ENCODE peak calls at places on chromosomes 11 and 22, in ten cellular contexts. N, A, U, J, Q, R, W, V, B and Z are unnamed samples. For H3K9me3 and H3K4me1, the result is how much of the 10 kb centered on the place peaks cover.

GRCh38 chr11:22454461-22454860 is 116.3 kb downstream of the SLC17A6 start:
- DNase-seq in B (no peak), W (no peak), Q (no peak), N (no peak), V (no peak), A (no peak), R (no peak), U (no peak), J (no peak), Z (no peak)

GRCh38 chr11:76076749-76077148 is 129.6 kb downstream of the WNT11 start:
- DNase-seq in N (no peak), A (no peak), R (no peak), Q (no peak), B (no peak), J (no peak), U (no peak), V (no peak), W (no peak), Z (no peak)

GRCh38 chr22:37045958-37046357 is 5.6 kb upstream of the KCTD17 start:
- DNase-seq in W (no peak), A (no peak), N (no peak), U (peak), V (no peak), R (no peak), B (no peak), J (no peak), Q (no peak), Z (no peak)

GRCh38 chr22:29071261-29072045 is 1.4 kb upstream of the KREMEN1 start:
- DNase-seq in A (no peak), N (no peak), W (peak), R (peak), U (peak), Q (no peak), J (no peak), V (peak), B (no peak), Z (peak)

GRCh38 chr22:39114157-39114511 is 17.1 kb downstream of the APOBEC3H start:
- DNase-seq in N (no peak), U (no peak), W (no peak), Q (no peak), A (no peak), V (no peak), R (no peak), B (no peak), J (no peak), Z (no peak)

GRCh38 chr11:1099519-1100355 is 25.1 kb downstream of the MUC2 start:
- DNase-seq in W (no peak), Q (no peak), U (peak), V (peak), A (no peak), R (no peak), B (no peak), N (no peak), J (no peak), Z (no peak)

GRCh38 chr11:121591405-121592033 is 138.8 kb upstream of the SORL1-AS1 start:
- DNase-seq in N (peak), B (no peak), Q (peak), U (no peak), V (no peak), W (peak), R (peak), J (no peak), A (peak), Z (no peak)

GRCh38 chr22:36375071-36375980 is 12.4 kb downstream of the MYH9 start:
- DNase-seq in U (peak), V (no peak), Q (no peak), N (no peak), W (no peak), J (no peak), R (no peak), B (no peak), A (no peak), Z (no peak)

GRCh38 chr11:64088159-64089026 is 52.7 kb downstream of the FLRT1 start:
- DNase-seq in U (no peak), V (no peak), R (no peak), J (no peak), N (no peak), W (no peak), B (no peak), Q (no peak), A (no peak), Z (no peak)

GRCh38 chr11:14067686-14068085 is 105.2 kb downstream of the SPON1 start:
- DNase-seq in W (no peak), N (no peak), V (no peak), B (no peak), Q (no peak), R (no peak), A (no peak), J (no peak), U (no peak), Z (no peak)

GRCh38 chr11:34745209-34745608 is 124.3 kb downstream of the EHF start:
- DNase-seq in A (no peak), R (no peak), Q (no peak), J (no peak), V (no peak), W (no peak), U (peak), N (no peak), B (no peak), Z (no peak)

GRCh38 chr11:6794637-6795036 is 4.9 kb downstream of the OR6A2 start:
- DNase-seq in A (no peak), R (no peak), V (no peak), Q (no peak), J (no peak), N (no peak), B (no peak), W (no peak), U (no peak), Z (no peak)

GRCh38 chr11:133619973-133620372 is 87.7 kb upstream of the OPCML start:
- DNase-seq in B (no peak), R (no peak), W (no peak), N (no peak), A (no peak), J (no peak), U (no peak), Q (no peak), V (no peak), Z (no peak)

GRCh38 chr11:73141309-73142127 is 600 bp downstream of the FCHSD2 start:
- DNase-seq in Q (no peak), W (peak), A (peak), B (peak), J (no peak), U (peak), V (peak), R (peak), N (peak), Z (peak)

GRCh38 chr22:37275622-37276021 is 6.7 kb upstream of the CYTH4 start:
- DNase-seq in R (no peak), V (peak), U (no peak), J (no peak), W (no peak), N (no peak), Q (peak), B (no peak), A (peak), Z (no peak)

GRCh38 chr11:29448246-29448877 is 568.5 kb downstream of the KCNA4 start:
- DNase-seq in J (no peak), N (no peak), A (no peak), U (peak), V (no peak), B (no peak), W (no peak), Q (no peak), R (no peak), Z (no peak)

GRCh38 chr22:26199665-26200064 is 30.4 kb downstream of the SEZ6L start:
- DNase-seq in J (no peak), V (no peak), U (no peak), Q (no peak), N (no peak), R (no peak), A (no peak), B (no peak), W (no peak), Z (no peak)

GRCh38 chr11:69101100-69101791 is 52.5 kb downstream of the TPCN2 start:
- DNase-seq in V (peak), Q (peak), N (peak), W (peak), U (peak), J (no peak), A (peak), R (peak), B (peak), Z (peak)

GRCh38 chr11:60899021-60899936 is 7.1 kb downstream of the PRPF19 start:
- DNase-seq in Q (peak), J (no peak), B (no peak), V (no peak), R (peak), N (no peak), W (peak), U (no peak), A (peak), Z (no peak)

GRCh38 chr11:46178542-46178941 is 57.3 kb upstream of the PHF21A start:
- DNase-seq in N (no peak), B (no peak), A (no peak), Q (no peak), V (no peak), R (no peak), U (no peak), J (no peak), W (no peak), Z (no peak)
- H3K9me3 ChIP-seq in N (under half), B (under half), A (under half), Q (under half), V (under half), R (under half), U (under half), J (under half), W (under half), Z (under half)

GRCh38 chr11:114057605-114058004 is 1.9 kb upstream of the ZBTB16 start:
- DNase-seq in V (no peak), N (no peak), W (no peak), J (no peak), A (no peak), Q (no peak), B (no peak), R (no peak), U (no peak), Z (no peak)

GRCh38 chr11:114058026-114058706 is 1.3 kb upstream of the ZBTB16 start:
- DNase-seq in Q (no peak), W (no peak), J (no peak), A (no peak), B (peak), N (no peak), U (peak), R (peak), V (no peak), Z (no peak)

GRCh38 chr11:114058871-114059277 is 637 bp upstream of the ZBTB16 start:
- DNase-seq in B (peak), R (peak), N (no peak), W (no peak), J (no peak), V (no peak), A (no peak), U (peak), Q (no peak), Z (peak)

GRCh38 chr11:114056409-114056808 is 3.1 kb upstream of the ZBTB16 start:
- DNase-seq in R (no peak), W (no peak), Q (no peak), U (no peak), B (no peak), J (no peak), A (no peak), V (no peak), N (no peak), Z (no peak)

GRCh38 chr11:114057147-114057546 is 2.4 kb upstream of the ZBTB16 start:
- DNase-seq in A (no peak), Q (no peak), V (no peak), J (no peak), R (peak), U (peak), B (peak), N (no peak), W (no peak), Z (no peak)
- H3K4me1 ChIP-seq in A (under half), Q (under half), V (under half), J (under half), R (under half), U (under half), B (half or more), N (under half), W (under half), Z (under half)

DNA sequence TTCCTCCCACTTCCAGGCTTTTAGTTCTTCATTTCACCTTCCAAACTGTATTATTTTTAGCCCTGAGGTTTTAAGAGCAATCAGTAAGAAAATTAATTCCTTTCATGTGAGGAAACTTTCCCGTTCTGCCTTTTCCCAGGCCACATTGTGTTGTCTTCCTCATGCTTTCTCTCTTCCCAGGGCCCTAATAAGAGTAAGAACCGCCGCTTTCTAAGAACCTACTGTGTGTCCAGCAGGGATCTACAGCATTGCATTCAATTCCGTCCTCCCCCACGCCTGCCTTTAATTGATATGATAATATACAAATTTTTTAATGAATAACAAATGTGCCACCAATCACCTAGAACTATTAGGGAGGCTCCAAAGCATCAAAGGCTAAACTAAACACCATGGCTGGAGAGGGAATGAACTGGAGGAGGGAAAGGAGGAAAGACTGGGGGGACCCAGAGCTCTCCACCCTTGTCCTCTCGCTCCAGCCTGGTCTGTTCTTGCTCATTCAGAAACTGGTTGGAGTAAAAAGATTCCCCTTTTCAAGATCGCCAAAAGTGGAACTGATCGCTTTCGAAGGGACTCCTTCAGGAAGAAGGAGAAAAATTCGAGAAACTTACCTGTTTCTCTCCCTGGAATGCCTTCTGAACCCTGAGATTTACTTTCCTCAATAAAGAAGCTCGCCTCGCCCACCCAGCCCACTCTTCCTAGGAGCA is 46.8 kb downstream of the OR4D9 start:
- DNase-seq in A (no peak), B (no peak), W (no peak), N (no peak), R (no peak), V (no peak), Q (no peak), J (no peak), U (no peak), Z (no peak)
- H3K4me3 ChIP-seq in A (no peak), B (peak), W (no peak), N (no peak), R (peak), V (peak), Q (no peak), J (peak), U (no peak), Z (peak)

DNA sequence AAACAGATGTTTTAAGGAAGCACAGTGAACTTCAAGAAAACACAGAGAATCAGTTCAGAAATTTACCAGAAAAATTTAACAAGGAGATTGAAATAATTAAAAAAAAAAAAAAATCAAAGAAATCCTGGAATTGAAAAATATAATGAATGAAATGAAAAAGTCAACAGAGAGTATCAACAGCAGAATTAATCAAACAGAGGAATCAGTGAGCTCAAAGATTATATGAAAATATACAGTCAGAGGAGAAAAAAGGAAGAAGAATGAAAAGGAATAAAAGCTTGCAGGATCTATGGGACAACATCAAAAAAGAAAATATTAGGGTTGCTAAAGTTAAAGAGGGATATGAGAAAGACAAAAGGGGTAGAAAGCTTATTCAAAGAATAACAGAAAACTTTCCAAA is 82.3 kb downstream of the XRRA1 start:
- DNase-seq in N (no peak), U (no peak), A (no peak), B (no peak), J (no peak), Q (no peak), W (no peak), V (no peak), R (no peak), Z (no peak)
- H3K9me3 ChIP-seq in N (under half), U (under half), A (under half), B (half or more), J (half or more), Q (under half), W (half or more), V (half or more), R (under half), Z (half or more)

DNA sequence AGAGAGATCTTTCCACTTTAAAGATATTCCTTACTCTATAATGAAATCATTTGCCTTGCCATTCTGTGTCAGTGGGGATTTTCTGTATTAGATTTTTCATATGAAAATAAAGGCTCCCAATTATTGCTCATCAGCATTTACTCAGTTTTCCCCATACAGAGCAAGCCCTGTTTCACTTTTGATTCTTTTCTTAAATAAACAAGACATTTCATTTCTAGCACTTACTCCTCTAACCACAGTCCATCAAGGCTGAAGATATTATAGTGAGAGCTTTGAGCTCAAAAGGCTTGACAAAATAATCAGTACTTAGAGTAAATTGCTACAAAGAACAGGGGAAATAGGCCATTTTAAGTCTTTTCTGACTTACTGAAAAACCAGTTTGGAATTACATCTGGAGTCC is 385.1 kb downstream of the LRRC4C start:
- DNase-seq in W (no peak), U (no peak), J (no peak), R (no peak), N (no peak), Q (no peak), B (no peak), A (no peak), V (no peak), Z (no peak)
- H3K4me1 ChIP-seq in W (under half), U (under half), J (under half), R (under half), N (under half), Q (under half), B (under half), A (under half), V (under half), Z (under half)

DNA sequence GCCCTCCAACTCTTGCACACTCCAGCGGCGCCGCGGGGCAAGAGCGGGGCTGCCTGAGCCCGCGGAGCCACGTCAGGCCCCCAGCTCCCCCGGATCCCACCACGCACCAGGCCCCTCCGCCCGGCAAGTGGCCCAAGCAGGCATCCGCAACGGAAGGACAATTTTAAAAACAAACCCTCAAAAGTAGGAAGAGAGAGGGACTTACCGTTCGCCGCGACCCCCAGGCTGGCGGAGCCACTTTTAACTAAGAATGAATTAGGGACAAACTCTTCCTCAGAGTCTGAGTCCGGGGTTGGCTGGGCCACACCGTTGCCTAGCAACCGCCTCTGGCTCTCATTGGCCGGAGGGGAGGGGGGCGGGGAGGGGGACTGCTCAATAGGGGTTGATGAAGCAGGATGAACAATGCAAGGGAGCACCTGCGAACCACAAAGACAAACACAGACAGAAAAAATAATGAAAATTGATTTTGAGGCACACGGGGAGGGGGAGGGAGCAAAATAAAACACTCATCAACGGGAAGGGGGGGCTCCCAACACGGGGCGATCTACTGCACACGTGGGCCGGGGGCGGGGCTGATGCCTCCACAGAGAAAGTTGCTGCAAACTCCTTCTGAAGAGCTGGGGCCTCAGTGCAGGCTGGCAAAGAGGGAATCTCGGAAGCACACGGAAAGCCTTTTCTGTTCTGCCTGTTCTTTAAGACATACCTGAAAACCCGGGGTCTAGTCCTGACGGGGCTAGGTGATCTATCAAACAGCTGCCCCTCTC is 387.5 kb upstream of the NARS2 start:
- DNase-seq in B (no peak), A (no peak), V (no peak), U (peak), W (no peak), N (no peak), Q (no peak), J (no peak), R (no peak), Z (no peak)
- H3K4me3 ChIP-seq in B (no peak), A (no peak), V (no peak), U (no peak), W (no peak), N (no peak), Q (no peak), J (no peak), R (no peak), Z (peak)